ENCODE peak calls at places on chromosomes 12 and 14, in five cellular contexts. D is activated T-helper 1 cell treated with anti-CD3 and anti-CD28 coated beads, Interleukin-2, amount 50 U/mL, for 16 hours; K is T-helper 1 cell; G is stimulated activated CD8-positive, alpha-beta memory T cell treated with anti-CD3 and anti-CD28 coated beads, Interleukin-7, amount 100 ng/mL, for 4 hours; T is EH. B is an unnamed sample.

GRCh38 chr12:65510584-65511050 is 232.1 kb downstream of the MSRB3 start:
- DNase-seq in T (no peak), K (no peak), D (no peak), G (no peak), B (no peak)

GRCh38 chr14:90368946-90369721 is 27.7 kb upstream of the CALM1 start:
- DNase-seq in K (peak), D (no peak), G (no peak), T (peak), B (no peak)

GRCh38 chr14:94542111-94542810 is 19.0 kb upstream of the SERPINA4 start:
- DNase-seq in K (no peak), D (no peak), T (peak), G (no peak), B (no peak)

GRCh38 chr12:57983150-57983857 is 41.9 kb downstream of the ATP23 start:
- DNase-seq in T (peak), G (no peak), D (no peak), K (peak), B (no peak)

GRCh38 chr14:92751819-92752218 is 3.4 kb upstream of the LGMN start:
- DNase-seq in T (no peak), G (no peak), D (no peak), K (no peak), B (no peak)

GRCh38 chr14:69553221-69553620 is 21.4 kb downstream of the CCDC177 start:
- DNase-seq in G (no peak), K (no peak), T (peak), D (no peak), B (no peak)

GRCh38 chr14:94307410-94307992 is 14.4 kb upstream of the SERPINA10 start:
- DNase-seq in T (no peak), G (no peak), K (no peak), D (no peak), B (no peak)

GRCh38 chr12:58537278-58537677 is 383.0 kb downstream of the LRIG3 start:
- DNase-seq in T (peak), D (no peak), G (no peak), K (no peak), B (no peak)

GRCh38 chr12:55019784-55020183 is at the start of gene NEUROD4:
- DNase-seq in G (no peak), T (peak), D (no peak), K (no peak), B (no peak)

GRCh38 chr14:63852271-63852816 is 460 bp upstream of the SYNE2 start:
- DNase-seq in D (no peak), K (no peak), G (no peak), T (peak), B (no peak)

GRCh38 chr14:84750284-84750683 is 779.7 kb upstream of the FLRT2 start:
- DNase-seq in G (no peak), K (no peak), D (no peak), T (no peak), B (no peak)

GRCh38 chr14:67815573-67816235 is 686 bp downstream of the ZFYVE26 start:
- DNase-seq in D (no peak), K (peak), G (no peak), T (peak), B (no peak)

B was measured in SIG-M5.